ENCODE peak calls at places on chromosomes 7 and 10, in eight cellular contexts. Z is left cardiac atrium, T is small intestine, F is endodermal cell, U is NCI-H82, A is NCI-H1105 treated with DMSO at 0.1 percent for 48 hours, S is foreskin fibroblast, L is kidney tubule cell. H is an unnamed sample.

GRCh38 chr7:108114117-108114841 is 15.9 kb downstream of the LAMB4 start:
- DNase-seq in Z (no peak), S (no peak), U (peak), A (peak), F (peak), T (peak), L (peak), H (peak)

GRCh38 chr7:80841566-80842478 is 77.0 kb downstream of the SEMA3C start:
- DNase-seq in Z (no peak), L (no peak), S (peak), F (no peak), A (no peak), U (peak), T (no peak), H (no peak)

GRCh38 chr7:159064816-159065130 is 79.9 kb downstream of the VIPR2 start:
- DNase-seq in Z (no peak), S (no peak), A (no peak), U (no peak), L (no peak), T (no peak), F (no peak), H (no peak)

GRCh38 chr10:96556003-96556402 is 30.8 kb downstream of the TM9SF3 start:
- DNase-seq in L (no peak), F (peak), A (peak), S (peak), U (peak), Z (no peak), T (no peak), H (peak)

GRCh38 chr10:124386186-124387077 is 32.3 kb downstream of the OAT start:
- DNase-seq in L (no peak), A (no peak), Z (no peak), T (no peak), U (no peak), F (peak), S (no peak), H (no peak)

GRCh38 chr7:12746211-12746610 is 58.8 kb downstream of the ARL4A start:
- DNase-seq in Z (no peak), U (peak), F (no peak), T (no peak), L (no peak), S (no peak), A (no peak), H (no peak)

GRCh38 chr7:98250789-98251188 is 1.2 kb downstream of the TECPR1 start:
- DNase-seq in A (peak), U (peak), L (no peak), F (no peak), S (no peak), T (peak), Z (no peak), H (peak)

GRCh38 chr10:988667-989545 is 672 bp downstream of the GTPBP4 start:
- DNase-seq in U (peak), T (no peak), S (peak), Z (no peak), L (peak), F (no peak), A (no peak), H (no peak)

GRCh38 chr7:52498319-52498718 is 537.1 kb upstream of the POM121L12 start:
- DNase-seq in S (no peak), T (no peak), L (no peak), Z (no peak), A (no peak), F (no peak), U (peak), H (no peak)

GRCh38 chr10:11776080-11776479 is 33.9 kb downstream of the ECHDC3 start:
- DNase-seq in T (no peak), S (no peak), U (no peak), Z (no peak), L (peak), A (no peak), F (no peak), H (no peak)